ENCODE peak calls at places on chromosomes 3 and 15, in four cellular contexts. Y, A, J and Z are unnamed samples.

GRCh38 chr3:194952882-194953281 is 267.2 kb downstream of the FAM43A start:
- DNase-seq in A (no peak), J (no peak), Y (no peak), Z (peak)

GRCh38 chr15:78457101-78457500 is 19.1 kb downstream of the IREB2 start:
- DNase-seq in J (no peak), Y (no peak), A (no peak), Z (no peak)

GRCh38 chr3:67605377-67605776 is 49.0 kb downstream of the SUCLG2 start:
- DNase-seq in A (no peak), Y (no peak), J (no peak), Z (no peak)

GRCh38 chr3:86949850-86950249 is 41.1 kb downstream of the VGLL3 start:
- DNase-seq in Y (no peak), A (no peak), J (no peak), Z (no peak)

GRCh38 chr3:108055931-108056330 is 34.9 kb downstream of the CD47 start:
- DNase-seq in A (no peak), J (no peak), Y (no peak), Z (no peak)

GRCh38 chr3:111981457-111981763 is 2.6 kb downstream of the ABHD10 start:
- DNase-seq in J (no peak), Y (no peak), A (no peak), Z (no peak)

GRCh38 chr3:132904-133303 is 63.7 kb upstream of the CHL1 start:
- DNase-seq in Y (no peak), A (no peak), J (no peak), Z (no peak)

GRCh38 chr3:88810455-88810854 is 297.0 kb upstream of the EPHA3 start:
- DNase-seq in J (no peak), A (no peak), Y (no peak), Z (no peak)

GRCh38 chr3:53891500-53892334 is at the start of gene SELENOK:
- DNase-seq in J (peak), Y (peak), A (peak), Z (peak)

GRCh38 chr3:157540656-157541055 is 37.4 kb upstream of the VEPH1 start:
- DNase-seq in Y (no peak), J (no peak), A (no peak), Z (no peak)

GRCh38 chr15:90989040-90989768 is 5.1 kb downstream of the PRC1 start:
- DNase-seq in A (no peak), J (no peak), Y (no peak), Z (no peak)

GRCh38 chr15:81941479-81941878 is 104.3 kb downstream of the MEX3B start:
- DNase-seq in Y (no peak), A (no peak), J (no peak), Z (no peak)

GRCh38 chr3:54928056-54928770 is at the start of gene LRTM1:
- DNase-seq in A (no peak), J (no peak), Y (no peak), Z (no peak)

GRCh38 chr3:172312006-172312405 is 136.2 kb downstream of the GHSR start:
- DNase-seq in A (no peak), J (no peak), Y (no peak), Z (no peak)

GRCh38 chr3:102068327-102068726 is 219.0 kb downstream of the NFKBIZ start:
- DNase-seq in Y (no peak), J (no peak), A (no peak), Z (no peak)

GRCh38 chr15:93130111-93130510 is 41.1 kb upstream of the RGMA start:
- DNase-seq in J (no peak), A (no peak), Y (no peak), Z (no peak)

GRCh38 chr15:94255540-94255939 is 24.2 kb downstream of the MCTP2 start:
- DNase-seq in A (no peak), Y (no peak), J (no peak), Z (no peak)
- TF ChIP-seq POLR2AphosphoS5 in A (no peak), Y (no peak), J (no peak), Z (no peak)

GRCh38 chr3:128369106-128369708 is 97.5 kb downstream of the DNAJB8 start:
- DNase-seq in A (no peak), J (no peak), Y (no peak), Z (no peak)
- TF ChIP-seq POLR2AphosphoS5 in A (no peak), J (no peak), Y (no peak), Z (no peak)

GRCh38 chr15:67148196-67148701 is 82.8 kb downstream of the SMAD3 start:
- DNase-seq in J (no peak), Y (no peak), A (no peak), Z (peak)

GRCh38 chr15:67147410-67147949 is 82.1 kb downstream of the SMAD3 start:
- DNase-seq in J (no peak), A (no peak), Y (no peak), Z (peak)

GRCh38 chr15:67149068-67149841 is 83.9 kb downstream of the SMAD3 start:
- DNase-seq in J (no peak), A (no peak), Y (no peak), Z (peak)

GRCh38 chr15:67152429-67152828 is 87.0 kb downstream of the SMAD3 start:
- DNase-seq in A (no peak), Y (no peak), J (no peak), Z (peak)

DNA sequence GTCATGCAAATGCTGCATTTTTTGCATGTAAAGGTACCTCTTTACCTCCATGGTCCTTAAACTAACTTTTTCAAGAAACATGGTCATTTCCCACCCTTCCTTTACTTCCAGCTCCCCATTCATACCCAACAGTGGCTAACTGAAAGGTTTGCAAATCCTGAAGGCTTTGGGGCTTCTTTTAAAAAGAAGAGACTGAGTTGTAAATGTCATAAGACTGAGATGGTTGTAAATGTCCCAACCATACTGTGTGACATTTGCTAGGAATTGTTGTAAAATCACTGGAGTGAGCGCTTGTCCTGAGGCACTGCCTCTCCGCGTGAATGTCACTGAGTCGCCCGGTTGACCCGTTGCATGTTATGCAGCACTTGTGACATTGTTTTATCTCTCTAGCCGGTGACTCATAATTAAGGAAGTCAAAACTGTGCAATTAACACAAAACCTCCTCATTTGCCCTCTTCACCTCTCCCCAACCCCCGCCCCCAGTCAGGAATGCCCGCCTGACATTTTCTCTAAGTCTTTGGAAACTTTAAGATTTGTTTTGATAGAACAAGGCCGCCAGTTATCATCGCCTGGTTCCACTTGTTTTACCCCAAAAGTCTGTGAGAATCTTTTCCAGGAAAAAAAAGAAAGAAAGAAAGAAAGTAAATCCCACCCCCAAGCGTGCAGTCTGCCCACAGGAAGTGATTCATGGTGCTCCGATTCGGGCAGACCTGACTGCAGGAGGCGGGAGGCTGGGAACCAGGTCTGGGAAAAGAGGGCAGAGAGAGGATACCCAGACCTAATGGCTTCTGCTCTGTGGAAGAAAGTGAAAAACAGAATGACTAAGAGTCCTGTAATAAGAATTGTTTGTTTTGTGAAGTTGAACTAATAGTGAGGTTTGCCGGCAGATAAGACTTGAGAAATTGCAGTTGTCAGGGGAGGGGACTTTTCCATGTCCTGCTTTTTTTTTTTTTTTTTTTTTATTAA is 84.7 kb downstream of the SMAD3 start:
- DNase-seq in Y (peak), J (no peak), A (peak), Z (peak)
- TF ChIP-seq POLR2AphosphoS5 in Y (no peak), J (no peak), A (peak), Z (no peak)

DNA sequence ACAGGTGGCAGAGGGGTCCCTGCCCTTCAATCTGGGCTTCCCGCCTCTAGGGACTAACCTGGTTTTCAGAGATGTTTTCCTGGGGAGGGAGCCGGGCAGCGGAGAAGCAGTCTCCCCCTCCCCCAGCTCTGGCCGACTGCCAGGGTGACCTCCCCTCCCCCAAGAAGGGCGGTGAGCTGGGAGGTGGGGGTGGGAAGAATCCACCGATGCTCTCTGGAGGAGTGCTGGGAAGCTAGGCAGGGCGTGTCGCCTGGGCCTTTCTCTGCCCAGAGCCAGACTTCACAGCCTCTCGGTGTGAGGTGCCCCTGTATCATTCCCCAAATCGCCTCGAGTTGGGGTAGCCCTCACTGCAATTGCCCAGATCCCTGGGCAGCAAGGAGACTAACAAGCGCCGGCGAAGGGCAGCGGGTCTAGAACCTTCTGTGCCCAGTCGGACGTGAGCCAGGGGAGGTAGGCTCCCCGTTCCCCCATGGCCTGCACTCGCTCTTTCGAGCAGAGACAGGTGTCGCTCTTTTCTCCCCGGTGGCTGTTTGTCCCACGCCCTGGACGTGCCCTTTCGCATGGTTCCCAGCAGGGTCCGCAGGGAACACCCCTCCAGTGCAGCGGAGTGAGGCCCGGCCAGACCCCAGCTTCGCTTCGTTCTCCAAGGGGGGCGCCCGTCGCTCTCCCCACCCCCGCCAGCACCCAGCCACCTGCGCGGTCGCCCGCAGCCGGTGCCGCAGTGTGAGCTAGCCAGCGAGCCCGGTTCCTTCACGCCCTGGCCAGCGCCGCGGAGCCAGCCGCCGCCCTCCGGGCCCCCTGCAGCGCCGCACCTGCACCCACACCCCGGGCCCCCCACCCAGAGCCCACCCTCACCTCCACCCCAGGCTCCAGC is 1.1 kb downstream of the RAB6B start:
- DNase-seq in A (no peak), J (no peak), Y (no peak), Z (no peak)
- TF ChIP-seq POLR2AphosphoS5 in A (no peak), J (no peak), Y (no peak), Z (no peak)

GRCh38 chr3:123622766-123623165 is 37.9 kb upstream of the HACD2 start:
- DNase-seq in A (no peak), Y (no peak), J (no peak), Z (no peak)

GRCh38 chr3:123618076-123618703 is 33.3 kb upstream of the HACD2 start:
- DNase-seq in Y (no peak), J (no peak), A (no peak), Z (no peak)

GRCh38 chr3:123621510-123622189 is 36.8 kb upstream of the HACD2 start:
- DNase-seq in Y (no peak), A (no peak), J (no peak), Z (no peak)

GRCh38 chr3:123618768-123619484 is 34.1 kb upstream of the HACD2 start:
- DNase-seq in J (no peak), Y (peak), A (peak), Z (peak)

GRCh38 chr3:123620338-123620737 is 35.5 kb upstream of the HACD2 start:
- DNase-seq in Y (peak), A (no peak), J (no peak), Z (peak)
- TF ChIP-seq POLR2AphosphoS5 in Y (peak), A (peak), J (no peak), Z (peak)

GRCh38 chr3:14450922-14451606 is 48.7 kb downstream of the SLC6A6 start:
- DNase-seq in A (no peak), Y (no peak), J (no peak), Z (no peak)
- TF ChIP-seq POLR2AphosphoS5 in A (no peak), Y (no peak), J (no peak), Z (no peak)